ENCODE peak calls at places on chromosomes 3 and 15, in six cellular contexts. T, U, B, D, Q and Z are unnamed samples.

GRCh38 chr3:132598181-132598580 is 1.1 kb downstream of the ACKR4 start:
- DNase-seq in T (no peak), U (no peak), B (no peak), D (no peak), Q (no peak), Z (no peak)

GRCh38 chr3:108862865-108863798 is 40.5 kb downstream of the TRAT1 start:
- DNase-seq in T (no peak), U (peak), B (no peak), D (peak), Q (no peak), Z (peak)

GRCh38 chr15:82933576-82933975 is 18.9 kb downstream of the HOMER2 start:
- DNase-seq in T (no peak), U (peak), B (no peak), D (no peak), Q (peak), Z (peak)

GRCh38 chr3:43707998-43708397 is 17.3 kb downstream of the ABHD5 start:
- DNase-seq in T (no peak), U (peak), B (peak), D (no peak), Q (no peak), Z (peak)

GRCh38 chr15:70758790-70759462 is 4.4 kb downstream of the UACA start:
- DNase-seq in T (no peak), U (no peak), B (no peak), D (no peak), Q (no peak), Z (peak)

GRCh38 chr3:146390006-146390772 is 79.2 kb downstream of the PLSCR2 start:
- DNase-seq in T (no peak), U (no peak), B (no peak), D (no peak), Q (no peak), Z (no peak)

GRCh38 chr15:49331951-49332350 is 91.1 kb upstream of the FGF7 start:
- DNase-seq in T (peak), U (no peak), B (no peak), D (no peak), Q (no peak), Z (no peak)

GRCh38 chr15:25739687-25740121 is 123.4 kb downstream of the ATP10A start:
- DNase-seq in T (no peak), U (peak), B (peak), D (peak), Q (no peak), Z (peak)

GRCh38 chr3:124422805-124423204 is 307.4 kb upstream of the UMPS start:
- DNase-seq in T (no peak), U (no peak), B (no peak), D (no peak), Q (no peak), Z (no peak)